ENCODE peak calls at places on chromosome 22, in ten cellular contexts. S, M, P, B, K, R, N, D, F and X are unnamed samples.

GRCh38 chr22:44145544-44145943 is 35.2 kb upstream of the PARVG start:
- DNase-seq in S (no peak), M (no peak), P (no peak), B (no peak), K (no peak), R (no peak), N (no peak), D (no peak), F (no peak), X (no peak)

GRCh38 chr22:29744902-29745301 is 21.9 kb downstream of the ZMAT5 start:
- DNase-seq in S (no peak), M (no peak), P (no peak), B (no peak), K (no peak), R (no peak), N (no peak), D (peak; percentile 40), F (peak; percentile 87), X (no peak)

GRCh38 chr22:22897036-22897435 is 9.4 kb downstream of the IGLL5 start:
- DNase-seq in S (no peak), M (no peak), P (no peak), B (no peak), K (no peak), R (no peak), N (no peak), D (no peak), F (no peak), X (peak; percentile 31)

GRCh38 chr22:39174498-39175120 is 22.1 kb upstream of the CBX7 start:
- DNase-seq in S (peak; percentile 95), M (peak; percentile 97), P (peak; percentile 90), B (peak; percentile 96), K (peak; percentile 39), R (peak; percentile 41), N (peak; percentile 63), D (peak; percentile 97), F (peak; percentile 87), X (peak; percentile 95)

GRCh38 chr22:34067031-34067430 is 146.8 kb upstream of the LARGE1 start:
- DNase-seq in S (no peak), M (no peak), P (no peak), B (no peak), K (no peak), R (no peak), N (no peak), D (no peak), F (no peak), X (no peak)

GRCh38 chr22:33014621-33015020 is 43.6 kb downstream of the SYN3 start:
- DNase-seq in S (peak; percentile 85), M (no peak), P (no peak), B (peak; percentile 67), K (no peak), R (no peak), N (no peak), D (no peak), F (no peak), X (no peak)

GRCh38 chr22:43996170-43996980 is 27.7 kb upstream of the PARVB start:
- DNase-seq in S (no peak), M (no peak), P (no peak), B (no peak), K (peak; percentile 34), R (no peak), N (peak; percentile 56), D (no peak), F (no peak), X (peak; percentile 94)

GRCh38 chr22:33875316-33875715 is 45.0 kb downstream of the LARGE1 start:
- DNase-seq in S (no peak), M (no peak), P (no peak), B (no peak), K (no peak), R (no peak), N (no peak), D (no peak), F (no peak), X (peak; percentile 32)

GRCh38 chr22:49545606-49546005 is 282.1 kb downstream of the BRD1 start:
- DNase-seq in S (no peak), M (no peak), P (no peak), B (no peak), K (no peak), R (no peak), N (no peak), D (no peak), F (no peak), X (peak; percentile 38)

GRCh38 chr22:40008726-40009125 is 14.0 kb downstream of the FAM83F start:
- DNase-seq in S (no peak), M (no peak), P (no peak), B (no peak), K (no peak), R (no peak), N (no peak), D (peak; percentile 40), F (no peak), X (no peak)

GRCh38 chr22:37309221-37310074 is 27.1 kb downstream of the CYTH4 start:
- DNase-seq in S (no peak), M (no peak), P (no peak), B (no peak), K (no peak), R (no peak), N (no peak), D (peak; percentile 29), F (no peak), X (peak; percentile 88)

GRCh38 chr22:28051787-28052356 is 132.8 kb upstream of the PITPNB start:
- DNase-seq in S (peak; percentile 75), M (peak; percentile 85), P (peak; percentile 29), B (no peak), K (no peak), R (peak; percentile 61), N (peak; percentile 55), D (peak; percentile 75), F (peak; percentile 54), X (no peak)

GRCh38 chr22:22767876-22768602 is 119.6 kb upstream of the IGLL5 start:
- DNase-seq in S (no peak), M (no peak), P (no peak), B (peak; percentile 64), K (no peak), R (no peak), N (no peak), D (no peak), F (no peak), X (no peak)

GRCh38 chr22:47270463-47271135 is 508.1 kb downstream of the TBC1D22A start:
- DNase-seq in S (peak; percentile 26), M (no peak), P (no peak), B (no peak), K (no peak), R (no peak), N (no peak), D (no peak), F (no peak), X (no peak)

GRCh38 chr22:37098976-37099577 is 10.4 kb downstream of the TMPRSS6 start:
- DNase-seq in S (no peak), M (no peak), P (no peak), B (no peak), K (no peak), R (no peak), N (no peak), D (no peak), F (no peak), X (no peak)

GRCh38 chr22:28411125-28411524 is 268.5 kb downstream of the TTC28 start:
- DNase-seq in S (peak; percentile 31), M (no peak), P (no peak), B (no peak), K (no peak), R (no peak), N (no peak), D (peak; percentile 26), F (no peak), X (no peak)

GRCh38 chr22:49913446-49913845 is 4.8 kb downstream of the ALG12 start:
- DNase-seq in S (no peak), M (no peak), P (no peak), B (no peak), K (no peak), R (no peak), N (no peak), D (no peak), F (no peak), X (peak; percentile 50)

GRCh38 chr22:28424427-28425080 is 255.1 kb downstream of the TTC28 start:
- DNase-seq in S (peak; percentile 96), M (no peak), P (no peak), B (no peak), K (no peak), R (no peak), N (no peak), D (peak; percentile 55), F (peak; percentile 66), X (no peak)

GRCh38 chr22:33659423-33659822 is 260.9 kb downstream of the LARGE1 start:
- DNase-seq in S (no peak), M (no peak), P (no peak), B (no peak), K (no peak), R (no peak), N (no peak), D (peak; percentile 3), F (no peak), X (no peak)